ENCODE peak calls at places on chromosome 19, in six cellular contexts. E is putamen; F is endothelial cell; L is stimulated activated CD4-positive, alpha-beta T cell treated with anti-CD3 and anti-CD28 coated beads, Interleukin-4, amount 100 ng/mL, for 1 hour; J is ELF-1; Z is foreskin fibroblast. X is an unnamed sample.
A peak's percentile ranks its signal among the peaks of the same experiment; 100 is the strongest.

GRCh38 chr19:46392252-46392801 is 21.0 kb downstream of the CCDC8 start:
- DNase-seq in Z (peak; percentile 74), E (no peak), J (no peak), L (no peak), F (peak; percentile 53), X (no peak)

GRCh38 chr19:3670796-3671679 is 29.2 kb downstream of the PIP5K1C start:
- DNase-seq in L (peak; percentile 41), E (no peak), J (peak; percentile 69), F (no peak), Z (peak; percentile 89), X (peak; percentile 84)

GRCh38 chr19:48724796-48725753 is 5.5 kb upstream of the MAMSTR start:
- DNase-seq in Z (peak; percentile 91), L (no peak), F (peak; percentile 68), E (no peak), J (peak; percentile 62), X (peak; percentile 71)

GRCh38 chr19:3625996-3626472 is 556 bp downstream of the CACTIN start:
- DNase-seq in J (no peak), F (no peak), E (no peak), Z (peak; percentile 24), L (no peak), X (peak; percentile 39)

GRCh38 chr19:17909017-17909732 is 23.6 kb upstream of the CCDC124 start:
- DNase-seq in E (no peak), F (no peak), Z (no peak), L (no peak), J (peak; percentile 52), X (no peak)

GRCh38 chr19:10238172-10238783 is 7.1 kb upstream of the S1PR2 start:
- DNase-seq in L (no peak), Z (peak; percentile 95), F (no peak), E (no peak), J (no peak), X (no peak)

GRCh38 chr19:5828661-5829566 is 10.6 kb downstream of the FUT6 start:
- DNase-seq in E (no peak), J (peak; percentile 84), Z (peak; percentile 21), L (peak; percentile 43), F (no peak), X (peak; percentile 50)

GRCh38 chr19:42634409-42635232 is 39.9 kb upstream of the CEACAM8 start:
- DNase-seq in E (no peak), L (peak; percentile 22), F (peak; percentile 75), Z (peak; percentile 58), J (peak; percentile 55), X (peak; percentile 48)

GRCh38 chr19:19775891-19776205 is 42.9 kb upstream of the ZNF14 start:
- DNase-seq in L (no peak), E (peak; percentile 34), F (no peak), Z (no peak), J (no peak), X (no peak)

GRCh38 chr19:41399525-41399924 is 1.9 kb downstream of the BCKDHA start:
- DNase-seq in L (no peak), F (no peak), Z (no peak), E (no peak), J (no peak), X (no peak)

GRCh38 chr19:48752511-48753365 is at the start of gene FUT1:
- DNase-seq in F (peak; percentile 69), E (no peak), J (peak; percentile 91), L (peak; percentile 33), Z (peak; percentile 49), X (peak; percentile 62)

GRCh38 chr19:49256691-49257090 is 68.3 kb downstream of the SLC6A16 start:
- DNase-seq in J (no peak), Z (no peak), L (no peak), F (no peak), E (no peak), X (no peak)

GRCh38 chr19:7993560-7993959 is 11.9 kb downstream of the ELAVL1 start:
- DNase-seq in E (no peak), Z (no peak), F (no peak), L (no peak), J (no peak), X (no peak)

GRCh38 chr19:43578787-43579186 is 3.2 kb downstream of the PINLYP start:
- DNase-seq in Z (no peak), J (no peak), E (no peak), F (no peak), L (no peak), X (no peak)

X was measured in K562.